ENCODE peak calls at places on chromosome 9, in five cellular contexts. U is bronchial epithelial cell, O is GM23338, P is activated T-cell treated with anti-CD3 and anti-CD28 coated beads for 1 hour, G is midbrain. R is an unnamed sample.

GRCh38 chr9:115226152-115226551 is 108.2 kb upstream of the TNC start:
- DNase-seq in U (no peak), O (peak), P (no peak), G (no peak), R (no peak)

GRCh38 chr9:72871685-72872084 is 81.2 kb downstream of the ALDH1A1 start:
- DNase-seq in U (peak), O (peak), P (no peak), G (peak), R (no peak)

GRCh38 chr9:137139468-137140150 is 655 bp downstream of the GRIN1 start:
- DNase-seq in U (no peak), O (peak), P (no peak), G (no peak), R (no peak)

GRCh38 chr9:4986291-4986690 is 1.2 kb downstream of the JAK2 start:
- DNase-seq in U (no peak), O (no peak), P (no peak), G (no peak), R (no peak)

GRCh38 chr9:72477862-72478564 is 43.4 kb upstream of the TMC1 start:
- DNase-seq in U (peak), O (peak), P (no peak), G (no peak), R (no peak)

GRCh38 chr9:38296853-38297252 is 95.6 kb upstream of the ALDH1B1 start:
- DNase-seq in U (no peak), O (no peak), P (no peak), G (no peak), R (no peak)

GRCh38 chr9:36966371-36967097 is 67.5 kb downstream of the PAX5 start:
- DNase-seq in U (no peak), O (no peak), P (no peak), G (no peak), R (peak)

GRCh38 chr9:15936316-15936869 is 383.6 kb downstream of the CCDC171 start:
- DNase-seq in U (no peak), O (no peak), P (no peak), G (no peak), R (no peak)

GRCh38 chr9:16611969-16612368 is 258.5 kb downstream of the BNC2 start:
- DNase-seq in U (no peak), O (no peak), P (no peak), G (no peak), R (no peak)

GRCh38 chr9:6576930-6577329 is 68.6 kb downstream of the GLDC start:
- DNase-seq in U (no peak), O (no peak), P (no peak), G (peak), R (no peak)

GRCh38 chr9:13410566-13411031 is 131.1 kb upstream of the MPDZ start:
- DNase-seq in U (no peak), O (no peak), P (no peak), G (no peak), R (no peak)

GRCh38 chr9:3526903-3527652 is 1.3 kb upstream of the RFX3 start:
- DNase-seq in U (no peak), O (peak), P (no peak), G (peak), R (peak)

GRCh38 chr9:87892956-87893355 is 10.3 kb downstream of the SPATA31E1 start:
- DNase-seq in U (no peak), O (no peak), P (no peak), G (no peak), R (no peak)

GRCh38 chr9:128919409-128919808 is 1.4 kb upstream of the PHYHD1 start:
- DNase-seq in U (no peak), O (no peak), P (no peak), G (no peak), R (no peak)

GRCh38 chr9:107809859-107810492 is 320.4 kb upstream of the KLF4 start:
- DNase-seq in U (peak), O (no peak), P (no peak), G (no peak), R (no peak)

GRCh38 chr9:18636781-18637180 is 162.8 kb downstream of the ADAMTSL1 start:
- DNase-seq in U (no peak), O (no peak), P (no peak), G (no peak), R (no peak)

GRCh38 chr9:129459550-129460322 is 161.2 kb downstream of the C9orf50 start:
- DNase-seq in U (no peak), O (no peak), P (no peak), G (no peak), R (no peak)

GRCh38 chr9:90044710-90045151 is 439.9 kb downstream of the GADD45G start:
- DNase-seq in U (peak), O (no peak), P (no peak), G (no peak), R (no peak)

GRCh38 chr9:134375011-134375390 is 48.7 kb downstream of the RXRA start:
- DNase-seq in U (no peak), O (no peak), P (no peak), G (peak), R (no peak)

GRCh38 chr9:113139225-113139829 is 11.5 kb upstream of the SLC31A2 start:
- DNase-seq in U (no peak), O (no peak), P (no peak), G (peak), R (no peak)

GRCh38 chr9:20297646-20298084 is 324.6 kb downstream of the MLLT3 start:
- DNase-seq in U (peak), O (no peak), P (no peak), G (no peak), R (no peak)

GRCh38 chr9:91884746-91885687 is 65.0 kb downstream of the ROR2 start:
- DNase-seq in U (no peak), O (peak), P (no peak), G (peak), R (peak)

GRCh38 chr9:114157516-114158176 is 2.3 kb downstream of the COL27A1 start:
- DNase-seq in U (peak), O (no peak), P (no peak), G (no peak), R (no peak)

GRCh38 chr9:137459601-137460362 is 648 bp upstream of the NSMF start:
- DNase-seq in U (no peak), O (no peak), P (no peak), G (no peak), R (no peak)

GRCh38 chr9:86955554-86955953 is 8.2 kb upstream of the GAS1 start:
- DNase-seq in U (no peak), O (no peak), P (no peak), G (no peak), R (no peak)

GRCh38 chr9:135130266-135130976 is 43.0 kb downstream of the OLFM1 start:
- DNase-seq in U (peak), O (no peak), P (no peak), G (no peak), R (no peak)

GRCh38 chr9:129143461-129143927 is 32.3 kb downstream of the PTPA start:
- DNase-seq in U (no peak), O (peak), P (no peak), G (no peak), R (peak)

GRCh38 chr9:123659358-123659757 is 270.6 kb downstream of the DENND1A start:
- DNase-seq in U (no peak), O (no peak), P (no peak), G (no peak), R (no peak)

GRCh38 chr9:82108881-82109280 is 120.3 kb downstream of the SPATA31D1 start:
- DNase-seq in U (no peak), O (no peak), P (no peak), G (no peak), R (no peak)

GRCh38 chr9:94780516-94780950 is 54.0 kb downstream of the AOPEP start:
- DNase-seq in U (peak), O (no peak), P (no peak), G (no peak), R (no peak)

GRCh38 chr9:80644044-80644443 is 1045.3 kb downstream of the TLE1 start:
- DNase-seq in U (no peak), O (no peak), P (no peak), G (no peak), R (no peak)

GRCh38 chr9:89799766-89800165 is 195.0 kb downstream of the GADD45G start:
- DNase-seq in U (peak), O (no peak), P (no peak), G (no peak), R (no peak)

GRCh38 chr9:29349050-29349449 is 1775.8 kb upstream of the C9orf72 start:
- DNase-seq in U (peak), O (no peak), P (no peak), G (no peak), R (no peak)

GRCh38 chr9:136791466-136792276 is 527 bp downstream of the TMEM141 start:
- DNase-seq in U (peak), O (peak), P (peak), G (no peak), R (peak)

GRCh38 chr9:117777823-117778222 is 73.6 kb downstream of the TLR4 start:
- DNase-seq in U (no peak), O (no peak), P (no peak), G (peak), R (no peak)

GRCh38 chr9:131417264-131418142 is 23.6 kb downstream of the PRRC2B start:
- DNase-seq in U (no peak), O (no peak), P (no peak), G (no peak), R (no peak)